ENCODE peak calls at places on chromosomes 3 and 15, in eight cellular contexts. W, C, F, E, U, Y, H and R are unnamed samples.

GRCh38 chr15:22224241-22224671 is 143.9 kb downstream of the OR4M2 start:
- DNase-seq in W (no peak), C (no peak), F (no peak), E (no peak), U (peak), Y (no peak), H (no peak), R (no peak)

GRCh38 chr3:27986204-27986879 is 255.1 kb upstream of the CMC1 start:
- DNase-seq in W (no peak), C (no peak), F (no peak), E (no peak), U (no peak), Y (peak), H (no peak), R (no peak)

GRCh38 chr3:101781166-101781565 is 2.2 kb downstream of the NXPE3 start:
- DNase-seq in W (no peak), C (no peak), F (no peak), E (no peak), U (no peak), Y (no peak), H (no peak), R (no peak)

GRCh38 chr15:74403981-74404563 is 29.7 kb downstream of the SEMA7A start:
- DNase-seq in W (no peak), C (no peak), F (no peak), E (no peak), U (no peak), Y (no peak), H (no peak), R (no peak)

GRCh38 chr15:22257047-22257667 is 176.8 kb downstream of the OR4M2 start:
- DNase-seq in W (no peak), C (no peak), F (peak), E (no peak), U (no peak), Y (no peak), H (no peak), R (no peak)

GRCh38 chr3:40623567-40623966 is 98.8 kb downstream of the ZNF621 start:
- DNase-seq in W (no peak), C (peak), F (no peak), E (peak), U (no peak), Y (no peak), H (peak), R (peak)

GRCh38 chr15:101675796-101676582 is 23.8 kb upstream of the TM2D3 start:
- DNase-seq in W (no peak), C (peak), F (peak), E (no peak), U (no peak), Y (no peak), H (no peak), R (no peak)

GRCh38 chr3:58023536-58023935 is 15.3 kb downstream of the FLNB start:
- DNase-seq in W (no peak), C (no peak), F (no peak), E (no peak), U (no peak), Y (no peak), H (no peak), R (no peak)

GRCh38 chr3:108548304-108548703 is 37.9 kb upstream of the MYH15 start:
- DNase-seq in W (no peak), C (no peak), F (no peak), E (no peak), U (no peak), Y (no peak), H (no peak), R (no peak)

GRCh38 chr15:88300018-88300549 is 43.5 kb upstream of the NTRK3 start:
- DNase-seq in W (no peak), C (no peak), F (no peak), E (no peak), U (no peak), Y (no peak), H (no peak), R (no peak)

GRCh38 chr3:179955798-179956197 is 80.9 kb downstream of the PEX5L start:
- DNase-seq in W (no peak), C (no peak), F (no peak), E (no peak), U (no peak), Y (no peak), H (no peak), R (no peak)

GRCh38 chr3:184129012-184129411 is 6.1 kb upstream of the EIF2B5 start:
- DNase-seq in W (peak), C (peak), F (no peak), E (peak), U (no peak), Y (peak), H (no peak), R (peak)

GRCh38 chr15:91844928-91845327 is 8.6 kb upstream of the SLCO3A1 start:
- DNase-seq in W (no peak), C (no peak), F (no peak), E (no peak), U (no peak), Y (no peak), H (no peak), R (no peak)

GRCh38 chr3:49805367-49805782 is 2.3 kb downstream of the INKA1 start:
- DNase-seq in W (no peak), C (no peak), F (no peak), E (no peak), U (no peak), Y (no peak), H (no peak), R (no peak)

DNA sequence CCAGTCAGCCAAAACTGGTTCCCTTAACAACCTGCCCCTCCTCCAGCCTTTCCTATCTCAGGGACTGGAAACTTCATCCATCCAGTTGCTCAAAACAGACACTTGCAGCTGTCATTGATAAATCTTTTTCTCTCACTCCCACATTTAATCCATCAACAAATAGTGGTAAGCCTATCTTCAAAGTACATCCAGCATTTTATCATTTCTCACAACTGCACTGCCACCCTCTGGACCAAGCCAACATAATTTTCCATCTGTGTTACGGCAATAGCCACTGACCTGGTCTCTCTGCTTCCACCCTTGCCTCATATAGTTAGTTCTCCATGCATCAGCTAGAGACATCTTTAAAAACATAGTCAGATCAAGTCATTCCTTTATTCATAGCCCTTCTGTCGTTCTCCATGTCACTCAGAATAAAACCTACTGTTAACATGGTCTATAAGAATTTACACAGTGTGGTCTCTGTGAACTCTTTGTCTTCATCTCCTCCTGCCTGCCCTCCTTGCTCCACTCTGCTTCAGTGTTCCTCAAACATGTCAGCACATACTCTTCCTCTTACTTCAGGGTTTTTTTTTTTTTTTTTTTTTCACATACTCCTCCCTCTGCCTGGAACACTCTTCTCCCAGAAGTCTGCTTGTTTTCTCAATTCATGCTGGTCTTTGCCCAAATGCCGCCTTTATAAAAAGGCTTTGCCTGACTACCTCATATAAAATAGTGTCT is 102.5 kb upstream of the COL6A5 start:
- DNase-seq in W (no peak), C (peak), F (no peak), E (peak), U (no peak), Y (no peak), H (no peak), R (peak)
- TF ChIP-seq CTCF in W (peak), C (peak), F (no peak), E (peak), U (no peak), Y (no peak), H (no peak), R (no peak)

GRCh38 chr3:114147281-114147680 is 31.6 kb downstream of the DRD3 start:
- DNase-seq in W (no peak), C (no peak), F (no peak), E (no peak), U (no peak), Y (no peak), H (no peak), R (no peak)
- TF ChIP-seq CTCF in W (no peak), C (no peak), F (no peak), E (no peak), U (no peak), Y (no peak), H (no peak), R (no peak)

DNA sequence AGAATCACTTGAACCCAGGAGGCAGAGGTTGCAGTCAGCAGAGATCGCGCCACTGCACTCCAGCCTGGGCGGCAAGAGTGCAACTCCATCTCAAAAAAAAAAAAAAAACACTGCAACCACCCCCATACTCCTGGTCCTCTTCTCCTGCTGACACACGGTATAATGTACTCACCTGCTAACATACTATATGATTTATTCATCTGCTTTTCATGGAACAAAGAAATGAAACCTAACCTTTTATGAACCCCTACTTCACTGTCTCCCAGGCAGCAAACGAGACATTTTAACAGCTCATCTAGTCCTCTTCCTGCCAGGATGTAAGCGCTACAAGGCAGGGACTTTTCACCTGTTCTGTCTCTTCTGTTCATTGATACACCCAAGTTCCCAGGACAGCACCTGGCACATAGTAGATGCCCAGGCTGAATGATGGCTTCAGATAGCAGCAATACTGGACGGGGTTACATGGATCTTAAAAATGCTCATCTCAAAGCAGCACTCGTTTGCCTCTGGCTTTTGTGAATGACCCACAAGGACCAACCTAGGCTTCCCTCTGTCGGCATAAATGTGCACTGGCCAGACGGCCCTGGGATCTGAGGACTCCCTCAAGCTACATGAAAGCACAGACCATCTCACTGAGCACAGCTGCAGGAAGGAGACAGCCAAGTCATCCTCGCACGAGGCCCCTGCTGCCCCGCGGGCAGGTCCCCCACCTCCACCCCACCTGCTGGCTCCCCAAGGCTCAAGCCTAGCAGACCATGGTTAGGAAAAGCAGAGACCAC is 20.3 kb downstream of the XXYLT1 start:
- DNase-seq in W (peak), C (no peak), F (no peak), E (no peak), U (no peak), Y (no peak), H (no peak), R (no peak)
- TF ChIP-seq CTCF in W (no peak), C (peak), F (no peak), E (no peak), U (no peak), Y (no peak), H (no peak), R (no peak)

GRCh38 chr3:167350245-167350862 is 29.7 kb downstream of the ZBBX start:
- DNase-seq in W (no peak), C (peak), F (peak), E (peak), U (no peak), Y (no peak), H (peak), R (peak)
- TF ChIP-seq CTCF in W (peak), C (peak), F (peak), E (peak), U (peak), Y (peak), H (peak), R (peak)

GRCh38 chr3:177887475-177887874 is 648.8 kb upstream of the KCNMB2 start:
- DNase-seq in W (no peak), C (no peak), F (no peak), E (no peak), U (no peak), Y (no peak), H (no peak), R (no peak)

GRCh38 chr3:177898185-177898584 is 638.1 kb upstream of the KCNMB2 start:
- DNase-seq in W (no peak), C (no peak), F (no peak), E (no peak), U (no peak), Y (no peak), H (no peak), R (no peak)

GRCh38 chr3:177894021-177894690 is 642.1 kb upstream of the KCNMB2 start:
- DNase-seq in W (no peak), C (no peak), F (no peak), E (no peak), U (no peak), Y (no peak), H (no peak), R (no peak)

GRCh38 chr3:177889158-177889557 is 647.1 kb upstream of the KCNMB2 start:
- DNase-seq in W (no peak), C (no peak), F (no peak), E (no peak), U (no peak), Y (no peak), H (no peak), R (no peak)

GRCh38 chr3:177893321-177893720 is 642.9 kb upstream of the KCNMB2 start:
- DNase-seq in W (no peak), C (no peak), F (no peak), E (no peak), U (no peak), Y (no peak), H (no peak), R (no peak)
- TF ChIP-seq CTCF in W (no peak), C (peak), F (no peak), E (no peak), U (no peak), Y (no peak), H (no peak), R (no peak)

DNA sequence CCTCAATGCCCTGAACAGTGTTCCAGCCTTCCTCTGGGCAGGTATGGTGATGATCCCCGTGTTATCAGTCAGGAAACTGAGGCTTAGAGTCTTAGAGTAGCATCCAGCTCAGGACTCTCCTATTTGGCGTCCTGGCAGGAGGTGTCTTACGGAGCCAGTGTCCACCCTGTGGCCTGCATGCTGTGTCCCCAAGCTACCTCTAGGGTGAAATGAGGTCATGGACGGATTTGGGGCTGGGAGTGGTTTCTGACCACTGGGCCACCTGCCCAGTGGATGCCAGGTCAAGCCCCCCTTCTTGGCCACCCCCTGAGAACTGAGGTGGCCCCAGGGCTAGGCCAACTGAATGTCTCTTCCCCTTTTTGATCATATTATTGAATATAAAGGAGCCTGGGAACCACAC is 27.2 kb upstream of the SLC6A6 start:
- DNase-seq in W (no peak), C (no peak), F (no peak), E (no peak), U (no peak), Y (no peak), H (no peak), R (no peak)
- TF ChIP-seq CTCF in W (no peak), C (no peak), F (no peak), E (peak), U (peak), Y (no peak), H (no peak), R (no peak)

GRCh38 chr3:160092760-160093159 is 104.1 kb downstream of the IL12A start:
- DNase-seq in W (no peak), C (no peak), F (no peak), E (no peak), U (no peak), Y (no peak), H (no peak), R (no peak)

GRCh38 chr3:160098261-160098908 is 109.8 kb downstream of the IL12A start:
- DNase-seq in W (peak), C (no peak), F (no peak), E (no peak), U (no peak), Y (no peak), H (no peak), R (no peak)

GRCh38 chr3:160097478-160097877 is 108.8 kb downstream of the IL12A start:
- DNase-seq in W (no peak), C (no peak), F (no peak), E (no peak), U (no peak), Y (no peak), H (no peak), R (no peak)

GRCh38 chr3:160091441-160091840 is 102.8 kb downstream of the IL12A start:
- DNase-seq in W (no peak), C (no peak), F (no peak), E (no peak), U (no peak), Y (no peak), H (no peak), R (no peak)

DNA sequence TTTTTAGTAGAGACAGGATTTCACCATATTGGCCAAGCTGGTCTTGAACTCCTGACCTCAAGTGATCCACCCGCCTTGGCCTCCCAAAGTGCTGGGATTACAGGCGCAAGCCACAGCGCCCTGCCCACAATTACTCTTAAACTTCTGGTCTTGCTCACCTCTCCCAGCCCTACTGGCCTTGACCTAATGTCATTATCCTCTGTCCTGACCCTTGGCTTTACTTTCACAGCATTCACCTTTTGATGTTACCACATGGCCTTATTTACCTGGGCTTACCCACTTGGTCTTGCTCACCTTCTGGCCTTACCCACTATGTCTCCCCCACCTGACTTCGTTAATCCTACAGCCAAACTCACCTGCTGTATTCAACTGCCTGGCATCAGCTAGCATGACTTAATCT is 105.9 kb downstream of the IL12A start:
- DNase-seq in W (no peak), C (no peak), F (no peak), E (no peak), U (no peak), Y (no peak), H (no peak), R (no peak)
- TF ChIP-seq CTCF in W (no peak), C (no peak), F (no peak), E (no peak), U (no peak), Y (no peak), H (no peak), R (no peak)

DNA sequence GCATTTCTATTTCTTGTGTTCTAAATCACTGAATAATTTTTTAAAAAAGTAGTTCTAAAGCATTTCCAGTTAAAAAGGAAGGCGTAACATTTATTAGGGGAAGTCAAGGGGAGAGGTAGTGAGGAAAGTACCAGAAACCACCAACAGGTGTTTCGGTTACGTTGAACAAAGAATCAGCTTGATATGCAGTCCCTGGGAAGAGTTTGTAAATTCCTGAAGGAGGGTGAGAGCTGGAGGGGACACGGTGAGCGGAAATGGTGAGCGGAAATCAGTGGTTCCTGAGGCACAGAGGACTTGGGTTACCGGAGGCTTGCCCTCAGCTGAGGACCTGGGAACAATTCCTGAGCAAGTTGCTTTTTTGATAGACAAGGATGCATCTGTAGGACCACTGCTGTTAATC is 17.8 kb downstream of the MAP2K1 start:
- DNase-seq in W (no peak), C (no peak), F (no peak), E (no peak), U (no peak), Y (no peak), H (no peak), R (no peak)
- TF ChIP-seq CTCF in W (no peak), C (no peak), F (no peak), E (no peak), U (peak), Y (no peak), H (no peak), R (no peak)